ENCODE peak calls at places on chromosomes 4 and X, in five cellular contexts. T is astrocyte of the spinal cord, F is HL-60, V is AG09309, G is body of pancreas. Q is an unnamed sample.

GRCh38 chrX:153560000-153560399 is 38.9 kb downstream of the CCNQ start:
- DNase-seq in T (no peak), F (peak), V (no peak), G (no peak), Q (no peak)

GRCh38 chrX:119871245-119871598 is 311 bp downstream of the RNF113A start:
- DNase-seq in T (peak), F (peak), V (no peak), G (no peak), Q (no peak)

GRCh38 chrX:131262738-131263679 is 26.1 kb downstream of the IGSF1 start:
- DNase-seq in T (no peak), F (no peak), V (no peak), G (peak), Q (no peak)

GRCh38 chrX:140766024-140766611 is 56.6 kb downstream of the LINC00632 start:
- DNase-seq in T (peak), F (no peak), V (no peak), G (peak), Q (peak)

GRCh38 chr4:17063870-17064269 is 165.4 kb upstream of the LDB2 start:
- DNase-seq in T (peak), F (no peak), V (peak), G (no peak), Q (no peak)

GRCh38 chr4:121484633-121485032 is 103.8 kb upstream of the QRFPR start:
- DNase-seq in T (peak), F (no peak), V (peak), G (peak), Q (peak)

GRCh38 chrX:95764972-95765451 is 919.6 kb upstream of the DIAPH2 start:
- DNase-seq in T (peak), F (no peak), V (no peak), G (peak), Q (peak)

GRCh38 chrX:119235872-119236598 is at the start of gene PGRMC1:
- DNase-seq in T (peak), F (peak), V (no peak), G (peak), Q (peak)

GRCh38 chr4:184911310-184911709 is 85.5 kb upstream of the ACSL1 start:
- DNase-seq in T (peak), F (no peak), V (peak), G (no peak), Q (no peak)

GRCh38 chrX:8731579-8732395 is at the start of gene ANOS1:
- DNase-seq in T (peak), F (no peak), V (no peak), G (peak), Q (no peak)

GRCh38 chr4:138449938-138450337 is 207.8 kb upstream of the SLC7A11 start:
- DNase-seq in T (no peak), F (no peak), V (no peak), G (no peak), Q (no peak)

GRCh38 chrX:13167444-13168207 is 123.2 kb upstream of the FAM9C start:
- DNase-seq in T (peak), F (peak), V (peak), G (no peak), Q (peak)

GRCh38 chrX:16733013-16733412 is 13.6 kb downstream of the SYAP1 start:
- DNase-seq in T (no peak), F (no peak), V (no peak), G (no peak), Q (no peak)

GRCh38 chrX:136768469-136769084 is 12.2 kb downstream of the ARHGEF6 start:
- DNase-seq in T (peak), F (no peak), V (peak), G (peak), Q (peak)

GRCh38 chr4:7462509-7462971 is 27.8 kb upstream of the PSAPL1 start:
- DNase-seq in T (no peak), F (no peak), V (no peak), G (no peak), Q (no peak)

GRCh38 chrX:40065291-40066046 is 32.3 kb downstream of the BCOR start:
- DNase-seq in T (no peak), F (no peak), V (no peak), G (no peak), Q (no peak)

GRCh38 chrX:323721-324628 is 5.4 kb upstream of the GTPBP6 start:
- DNase-seq in T (peak), F (peak), V (no peak), G (peak), Q (no peak)
- TF ChIP-seq CTCF in T (no peak), F (no peak), V (peak), G (no peak), Q (peak)

GRCh38 chrX:47568656-47569295 is 7.8 kb downstream of the ARAF start:
- DNase-seq in T (no peak), F (no peak), V (no peak), G (peak), Q (peak)
- TF ChIP-seq CTCF in T (peak), F (no peak), V (peak), G (peak), Q (peak)

GRCh38 chr4:48216563-48216962 is 53.1 kb downstream of the TEC start:
- DNase-seq in T (no peak), F (no peak), V (no peak), G (no peak), Q (no peak)

GRCh38 chr4:48215977-48216376 is 53.7 kb downstream of the TEC start:
- DNase-seq in T (no peak), F (no peak), V (no peak), G (no peak), Q (no peak)

GRCh38 chr4:48212165-48212564 is 57.5 kb downstream of the TEC start:
- DNase-seq in T (no peak), F (no peak), V (no peak), G (no peak), Q (peak)
- TF ChIP-seq CTCF in T (no peak), F (no peak), V (no peak), G (no peak), Q (no peak)

GRCh38 chr4:155738548-155738947 is 20.3 kb upstream of the GUCY1B1 start:
- DNase-seq in T (peak), F (no peak), V (peak), G (no peak), Q (no peak)

GRCh38 chr4:155748039-155748438 is 10.8 kb upstream of the GUCY1B1 start:
- DNase-seq in T (no peak), F (no peak), V (no peak), G (no peak), Q (no peak)

GRCh38 chr4:155745984-155746383 is 12.8 kb upstream of the GUCY1B1 start:
- DNase-seq in T (peak), F (no peak), V (peak), G (no peak), Q (no peak)

GRCh38 chr4:155741546-155741945 is 17.3 kb upstream of the GUCY1B1 start:
- DNase-seq in T (no peak), F (no peak), V (no peak), G (no peak), Q (no peak)

DNA sequence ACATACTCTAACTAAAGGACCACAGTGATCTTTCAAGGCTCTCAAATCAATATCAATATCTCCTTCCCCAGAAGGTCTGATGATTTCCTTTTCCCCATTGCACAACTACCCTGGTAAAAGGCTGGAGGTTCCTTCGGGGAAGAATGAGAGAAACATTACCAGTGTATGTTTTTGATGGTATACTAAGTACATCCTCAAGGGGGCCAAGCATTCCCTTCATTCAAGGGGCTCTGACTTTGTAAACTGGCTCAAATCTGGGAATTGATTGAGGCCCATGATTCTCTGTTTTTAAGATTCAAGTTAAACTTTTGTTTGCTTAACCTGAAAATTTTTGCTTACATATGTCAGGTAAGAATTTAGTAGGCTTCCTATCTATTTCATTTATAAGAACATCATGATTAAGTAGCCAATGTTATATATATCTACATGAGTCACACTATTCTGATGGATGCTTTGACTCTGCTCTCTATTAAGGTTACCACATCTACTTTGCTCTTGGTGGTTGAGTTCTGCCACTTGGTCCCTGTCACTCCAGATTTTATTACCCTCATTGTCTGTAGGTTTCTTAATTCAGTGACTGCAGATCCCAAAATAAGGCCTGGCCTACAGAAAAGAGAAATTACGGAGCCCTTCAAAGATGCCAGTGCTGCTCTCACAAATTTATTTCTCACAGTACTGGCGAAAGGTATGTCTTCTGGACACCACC is 16.4 kb upstream of the GUCY1B1 start:
- DNase-seq in T (no peak), F (no peak), V (no peak), G (no peak), Q (no peak)
- TF ChIP-seq CTCF in T (peak), F (no peak), V (no peak), G (no peak), Q (no peak)

DNA sequence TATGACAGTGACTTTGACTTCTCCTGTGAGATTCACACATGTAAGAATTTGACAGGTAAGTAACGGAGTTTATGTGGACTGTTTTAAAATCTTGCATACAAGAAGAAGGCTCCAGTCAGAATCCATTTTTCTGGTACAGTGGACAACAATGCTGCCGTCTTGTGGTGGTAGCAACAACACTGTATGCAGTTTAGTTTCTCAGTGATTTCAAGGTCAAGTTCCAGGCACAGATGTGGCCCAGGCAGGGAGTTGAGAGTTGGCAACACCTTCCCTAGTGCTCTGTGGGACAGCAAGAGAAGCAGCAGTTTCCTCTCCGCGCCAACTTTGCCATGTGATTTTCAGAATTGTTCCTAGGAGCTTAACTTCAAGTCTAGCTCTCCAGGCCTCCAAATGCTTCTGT is 56.0 kb upstream of the STPG2 start:
- DNase-seq in T (no peak), F (no peak), V (no peak), G (peak), Q (no peak)
- TF ChIP-seq CTCF in T (no peak), F (no peak), V (peak), G (no peak), Q (no peak)

GRCh38 chr4:113758361-113758760 is 3.2 kb downstream of the CAMK2D start:
- DNase-seq in T (peak), F (no peak), V (peak), G (no peak), Q (no peak)

GRCh38 chr4:113762061-113762850 is 718 bp upstream of the CAMK2D start:
- DNase-seq in T (peak), F (peak), V (peak), G (peak), Q (peak)

GRCh38 chr4:113760852-113761681 is 471 bp downstream of the CAMK2D start:
- DNase-seq in T (peak), F (peak), V (no peak), G (peak), Q (peak)

GRCh38 chr4:113759696-113760093 is 1.8 kb downstream of the CAMK2D start:
- DNase-seq in T (peak), F (no peak), V (no peak), G (no peak), Q (no peak)

DNA sequence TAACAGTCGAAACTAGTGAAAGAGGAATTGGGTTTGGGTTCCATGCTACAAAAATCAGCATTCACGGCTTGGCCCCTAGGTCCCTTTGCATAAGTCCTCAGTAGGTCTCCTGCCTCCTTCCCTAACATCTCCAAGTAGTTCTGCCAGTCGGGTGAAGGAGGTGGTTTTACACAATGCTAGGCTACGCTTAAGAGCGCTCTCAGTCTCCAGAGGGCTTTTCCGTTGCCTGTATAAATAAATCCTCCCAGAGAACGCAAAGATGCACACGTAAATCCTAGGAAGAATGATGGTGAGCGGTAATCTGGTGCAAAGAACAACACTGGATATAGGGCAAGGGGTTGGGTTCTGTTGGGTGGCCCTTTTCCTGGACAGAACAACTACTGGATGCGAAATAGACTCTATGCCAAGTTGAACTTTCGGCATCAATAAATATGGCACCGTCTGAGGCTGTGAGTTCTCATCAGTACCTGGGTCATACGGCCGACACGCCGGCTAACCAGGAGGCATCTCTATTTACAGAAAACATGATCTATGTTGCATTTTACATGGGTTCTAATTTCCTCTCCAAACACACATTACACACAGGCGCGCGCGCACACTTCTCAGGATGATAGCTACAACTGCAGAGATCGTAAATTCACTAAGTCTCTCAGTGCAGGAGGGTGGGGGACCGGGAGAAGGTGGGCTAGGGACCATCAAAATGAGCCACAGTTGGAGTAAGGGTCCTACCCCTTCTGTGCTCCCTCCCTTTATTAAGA is 1.3 kb downstream of the CAMK2D start:
- DNase-seq in T (peak), F (no peak), V (no peak), G (peak), Q (no peak)
- TF ChIP-seq CTCF in T (no peak), F (no peak), V (no peak), G (no peak), Q (no peak)

GRCh38 chr4:186726440-186727148 is 2.9 kb upstream of the FAT1 start:
- DNase-seq in T (peak), F (no peak), V (no peak), G (peak), Q (no peak)
- TF ChIP-seq CTCF in T (peak), F (no peak), V (peak), G (no peak), Q (no peak)

DNA sequence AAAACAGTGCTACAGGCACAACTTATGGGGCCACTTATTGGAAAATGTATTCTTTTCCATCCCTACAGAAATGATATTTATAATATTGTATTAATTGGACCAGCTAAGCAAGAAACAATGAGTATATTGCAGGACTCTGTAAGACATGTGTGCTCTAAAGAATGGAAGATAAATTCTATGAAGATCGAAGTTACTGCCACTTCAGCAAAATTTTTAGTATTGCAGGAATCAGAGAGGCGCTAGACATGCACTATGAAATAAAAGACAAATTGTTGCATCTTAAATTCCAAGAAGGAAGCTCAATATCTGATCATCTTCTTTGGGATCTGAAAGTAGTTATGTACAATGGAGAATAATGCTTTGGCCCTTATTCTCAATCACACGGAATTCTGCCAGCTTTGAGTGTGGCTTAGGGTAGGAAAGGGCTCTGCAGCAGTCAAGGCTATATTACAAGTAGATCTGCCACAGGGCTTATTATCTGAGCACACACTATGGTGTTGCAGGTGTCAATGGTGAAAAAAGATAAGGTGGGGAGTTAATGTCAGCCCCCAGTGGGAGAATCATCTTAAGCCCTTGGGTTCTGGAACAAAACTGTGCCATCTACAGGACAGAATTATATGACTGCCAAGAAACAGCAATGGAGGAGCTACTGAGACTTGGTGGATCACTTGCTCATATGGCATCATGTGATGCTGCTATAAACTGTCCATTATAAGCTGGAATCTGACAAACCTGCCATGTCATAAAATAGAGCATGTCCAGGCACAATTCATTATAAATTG is 334.0 kb upstream of the NDST3 start:
- DNase-seq in T (no peak), F (no peak), V (no peak), G (no peak), Q (peak)
- TF ChIP-seq CTCF in T (no peak), F (no peak), V (no peak), G (no peak), Q (peak)

GRCh38 chr4:182748949-182749348 is 168.2 kb downstream of the DCTD start:
- DNase-seq in T (no peak), F (no peak), V (no peak), G (no peak), Q (no peak)
- TF ChIP-seq CTCF in T (no peak), F (no peak), V (no peak), G (no peak), Q (no peak)

DNA sequence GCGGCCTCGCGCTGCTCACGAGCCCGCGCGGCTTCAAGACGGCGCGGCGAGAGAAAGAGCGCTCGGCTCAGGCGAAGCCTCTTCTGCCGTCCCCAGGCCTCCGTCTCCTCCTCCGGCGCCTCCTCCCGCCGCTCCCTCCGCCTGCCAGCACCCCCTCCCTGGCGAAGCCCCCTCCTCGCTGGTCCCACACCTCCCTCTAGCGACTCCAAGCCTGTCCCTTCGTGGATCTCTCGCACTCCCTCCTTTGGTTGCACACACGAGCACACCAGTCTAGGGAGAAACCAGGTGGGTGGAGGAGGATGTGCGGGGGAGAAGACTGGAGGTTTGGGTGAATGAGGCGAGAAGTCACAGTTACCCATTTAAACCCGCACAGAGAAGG is at the start of gene CAMK2D:
- DNase-seq in T (peak), F (no peak), V (peak), G (peak), Q (peak)
- TF ChIP-seq CTCF in T (peak), F (no peak), V (peak), G (peak), Q (peak)

Q was measured in GM13976.